ENCODE peak calls at places on chromosome 13, in ten cellular contexts. J, R, C, L, O, A, H, Y, N and X are unnamed samples.
A peak's percentile ranks its signal among the peaks of the same experiment; 100 is the strongest.

GRCh38 chr13:90686438-90686837 is 661.0 kb upstream of the MIR17HG start:
- DNase-seq in J (no peak), R (no peak), C (no peak), L (peak; percentile 82), O (no peak), A (no peak), H (no peak), Y (no peak), N (peak; percentile 68), X (no peak)

GRCh38 chr13:111395511-111396393 is 75.3 kb downstream of the TEX29 start:
- DNase-seq in J (peak; percentile 74), R (no peak), C (no peak), L (no peak), O (no peak), A (no peak), H (no peak), Y (no peak), N (no peak), X (no peak)

GRCh38 chr13:44296856-44297255 is 76.8 kb upstream of the SERP2 start:
- DNase-seq in J (no peak), R (no peak), C (no peak), L (no peak), O (no peak), A (no peak), H (no peak), Y (no peak), N (no peak), X (no peak)

GRCh38 chr13:110944121-110944967 is 29.5 kb upstream of the ANKRD10 start:
- DNase-seq in J (no peak), R (no peak), C (no peak), L (peak; percentile 62), O (no peak), A (peak; percentile 30), H (peak; percentile 33), Y (no peak), N (peak; percentile 80), X (no peak)

GRCh38 chr13:66558511-66558910 is 671.6 kb downstream of the PCDH9 start:
- DNase-seq in J (no peak), R (no peak), C (no peak), L (no peak), O (no peak), A (no peak), H (no peak), Y (no peak), N (peak; percentile 21), X (no peak)

GRCh38 chr13:43894438-43894837 is 14.7 kb downstream of the LACC1 start:
- DNase-seq in J (no peak), R (no peak), C (no peak), L (no peak), O (no peak), A (no peak), H (no peak), Y (no peak), N (peak; percentile 18), X (no peak)

GRCh38 chr13:48492123-48493075 is 40.5 kb downstream of the RCBTB2 start:
- DNase-seq in J (no peak), R (peak; percentile 82), C (peak; percentile 57), L (no peak), O (peak; percentile 75), A (peak; percentile 88), H (no peak), Y (peak; percentile 60), N (peak; percentile 52), X (peak; percentile 61)

GRCh38 chr13:33004454-33004853 is 11.8 kb upstream of the KL start:
- DNase-seq in J (no peak), R (peak; percentile 58), C (no peak), L (no peak), O (no peak), A (peak; percentile 48), H (no peak), Y (no peak), N (peak; percentile 14), X (no peak)

DNA sequence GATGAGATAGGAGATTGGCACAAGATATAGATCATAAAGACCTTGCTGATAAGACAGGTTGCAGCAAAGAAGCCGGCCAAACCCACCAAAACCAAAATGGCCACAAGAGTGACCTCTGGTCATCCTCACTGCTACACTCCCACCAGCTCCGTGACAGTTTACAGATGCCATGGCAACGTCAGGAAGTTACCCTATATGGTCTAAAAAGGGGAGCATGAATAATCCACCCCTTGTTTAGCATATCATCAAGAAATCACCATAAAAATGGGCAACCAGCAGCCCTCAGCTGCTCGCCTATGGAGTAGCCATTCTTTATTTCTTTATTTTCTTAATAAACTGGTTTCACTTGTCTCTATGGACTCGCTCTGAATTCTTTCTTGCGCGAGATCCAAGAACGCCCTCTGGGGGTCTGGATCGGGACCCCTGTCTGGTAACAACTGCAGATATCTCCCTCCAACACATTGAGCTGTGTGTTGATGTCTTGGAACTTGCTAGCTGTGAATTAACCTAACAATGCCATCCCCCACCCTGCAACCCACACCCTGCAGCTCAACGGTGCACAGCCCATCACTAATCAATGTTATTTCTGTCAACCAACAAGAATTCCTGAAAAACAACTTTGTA is 27.1 kb upstream of the GRTP1 start:
- DNase-seq in J (peak; percentile 22), R (no peak), C (no peak), L (no peak), O (peak; percentile 23), A (no peak), H (peak; percentile 60), Y (no peak), N (no peak), X (no peak)
- TF ChIP-seq CTCF in J (no peak), R (no peak), C (no peak), L (no peak), O (no peak), A (no peak), H (no peak), Y (no peak), N (no peak), X (no peak)

DNA sequence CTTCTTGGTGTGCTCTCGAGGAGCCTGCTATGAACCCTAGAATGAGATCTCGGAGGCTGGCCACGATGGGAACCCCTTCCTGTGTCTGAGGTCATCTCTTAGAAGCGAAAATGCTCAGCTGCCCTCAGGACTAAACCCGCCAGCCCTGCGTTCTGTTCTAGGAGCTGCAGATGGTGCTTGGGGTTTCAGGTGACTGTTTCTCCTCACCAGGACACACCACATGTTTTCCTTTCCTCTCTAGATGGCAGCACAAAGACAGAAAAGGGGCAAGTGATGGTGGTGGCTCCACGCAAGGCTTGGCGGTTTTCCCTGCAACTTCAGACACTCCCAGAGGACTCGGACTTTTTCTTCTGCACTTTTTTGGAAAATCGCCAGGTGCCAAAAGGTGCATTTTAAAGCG is 60.1 kb downstream of the RNASEH2B start:
- DNase-seq in J (no peak), R (no peak), C (no peak), L (peak; percentile 10), O (no peak), A (no peak), H (peak; percentile 49), Y (no peak), N (peak; percentile 27), X (no peak)
- TF ChIP-seq CTCF in J (no peak), R (peak; percentile 19), C (no peak), L (peak; percentile 21), O (no peak), A (no peak), H (no peak), Y (no peak), N (no peak), X (no peak)

DNA sequence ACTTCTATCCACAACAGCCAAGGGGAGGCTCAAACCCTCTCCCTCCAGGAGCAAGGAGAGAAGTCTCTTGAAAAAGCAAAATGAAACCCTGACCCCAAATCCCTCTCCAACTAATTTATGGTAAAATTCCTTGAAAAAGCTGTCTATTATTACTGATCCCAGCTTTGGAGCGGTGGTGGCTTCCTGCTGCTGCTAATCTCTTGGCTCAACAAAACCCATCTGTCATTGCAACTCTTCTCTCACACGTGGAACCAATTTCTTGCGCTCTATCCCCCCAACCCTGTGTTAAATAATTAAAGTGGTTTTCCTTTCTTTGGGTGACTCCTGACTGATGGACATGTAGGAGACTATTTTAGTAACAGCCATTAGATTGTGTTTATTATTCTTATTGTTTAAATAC is 64.1 kb upstream of the OXGR1 start:
- DNase-seq in J (no peak), R (no peak), C (no peak), L (no peak), O (no peak), A (no peak), H (no peak), Y (no peak), N (no peak), X (no peak)
- TF ChIP-seq CTCF in J (no peak), R (no peak), C (no peak), L (no peak), O (no peak), A (no peak), H (no peak), Y (no peak), N (no peak), X (no peak)

GRCh38 chr13:41608111-41608510 is 150.8 kb downstream of the RGCC start:
- DNase-seq in J (no peak), R (no peak), C (no peak), L (no peak), O (no peak), A (no peak), H (no peak), Y (no peak), N (no peak), X (peak; percentile 82)

GRCh38 chr13:41606646-41607045 is 149.3 kb downstream of the RGCC start:
- DNase-seq in J (no peak), R (no peak), C (no peak), L (no peak), O (no peak), A (no peak), H (no peak), Y (no peak), N (no peak), X (no peak)

GRCh38 chr13:41603917-41604316 is 146.6 kb downstream of the RGCC start:
- DNase-seq in J (no peak), R (no peak), C (no peak), L (peak; percentile 98), O (no peak), A (no peak), H (no peak), Y (no peak), N (peak; percentile 66), X (no peak)

GRCh38 chr13:41608779-41609178 is 151.4 kb downstream of the RGCC start:
- DNase-seq in J (no peak), R (no peak), C (no peak), L (no peak), O (no peak), A (no peak), H (no peak), Y (no peak), N (peak; percentile 28), X (no peak)

DNA sequence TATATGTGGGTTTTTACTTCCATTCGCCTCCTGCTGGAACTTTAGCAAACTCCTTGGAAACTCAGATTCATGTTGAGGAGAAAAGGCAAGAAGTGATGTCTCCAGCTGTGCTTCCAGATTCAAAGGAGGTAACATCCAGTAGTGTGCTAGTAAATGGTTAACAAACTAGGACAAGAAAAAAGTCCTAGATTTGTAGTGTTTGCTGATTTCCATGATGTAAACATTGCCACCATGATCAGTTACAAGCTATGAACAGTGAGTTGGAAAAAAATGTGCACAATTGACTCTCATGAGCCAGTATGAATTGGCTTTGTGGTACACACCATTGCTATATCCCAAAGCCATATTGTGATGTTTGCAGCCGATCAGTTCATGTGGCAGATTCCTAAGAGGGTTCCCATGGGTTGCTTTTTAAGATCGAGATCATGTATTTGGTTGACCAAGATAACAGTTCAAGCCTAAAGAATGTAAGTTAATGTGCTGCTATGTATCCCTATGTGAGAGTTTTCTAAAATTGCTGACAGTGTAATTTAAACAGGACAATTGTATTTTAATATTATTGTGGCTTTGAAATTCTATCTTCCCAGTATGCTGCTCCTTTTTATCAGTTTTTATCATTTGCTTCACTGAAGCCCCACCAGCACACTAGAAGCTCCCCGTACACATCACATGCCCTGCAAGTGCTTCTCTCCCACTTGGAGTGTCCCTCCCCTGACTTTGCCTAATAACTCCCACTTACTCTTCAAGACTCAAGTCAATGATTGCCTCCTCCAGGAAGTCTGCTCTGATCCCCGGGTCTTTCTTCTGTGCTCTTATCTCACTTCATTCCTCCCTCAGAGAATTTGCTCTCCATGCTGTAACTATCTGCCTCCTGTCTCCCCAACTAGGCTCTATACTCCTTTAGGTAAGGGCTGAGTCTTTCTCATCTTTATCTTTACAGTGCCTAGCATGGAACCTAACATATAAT is 148.3 kb downstream of the RGCC start:
- DNase-seq in J (no peak), R (no peak), C (no peak), L (no peak), O (no peak), A (no peak), H (no peak), Y (no peak), N (no peak), X (no peak)
- TF ChIP-seq CTCF in J (no peak), R (no peak), C (no peak), L (no peak), O (no peak), A (no peak), H (no peak), Y (no peak), N (peak; percentile 10), X (no peak)